ENCODE peak calls at places on chromosomes 16 and 17, in nine cellular contexts. One of them, this sample, is unnamed.

GRCh38 chr17:42322382-42323267 is 34.3 kb downstream of the STAT5A start:
- DNase-seq in transverse colon: peak
- DNase-seq in body of pancreas: peak
- DNase-seq in right atrium auricular region: peak
- DNase-seq in adrenal gland: peak
- DNase-seq in H9: peak
- DNase-seq in caudate nucleus: peak
- DNase-seq in thoracic aorta: peak
- DNase-seq in substantia nigra: peak
- DNase-seq in this sample: peak

GRCh38 chr16:78094998-78095397 is 4.5 kb upstream of the WWOX start:
- DNase-seq in transverse colon: no peak
- DNase-seq in body of pancreas: no peak
- DNase-seq in right atrium auricular region: no peak
- DNase-seq in adrenal gland: no peak
- DNase-seq in H9: no peak
- DNase-seq in caudate nucleus: no peak
- DNase-seq in thoracic aorta: no peak
- DNase-seq in substantia nigra: no peak
- DNase-seq in this sample: no peak

GRCh38 chr17:79041723-79042420 is 17.9 kb downstream of the C1QTNF1 start:
- DNase-seq in transverse colon: no peak
- DNase-seq in body of pancreas: no peak
- DNase-seq in right atrium auricular region: no peak
- DNase-seq in adrenal gland: no peak
- DNase-seq in H9: no peak
- DNase-seq in caudate nucleus: no peak
- DNase-seq in thoracic aorta: no peak
- DNase-seq in substantia nigra: no peak
- DNase-seq in this sample: no peak

GRCh38 chr17:40111221-40112128 is 10.3 kb upstream of the MSL1 start:
- DNase-seq in transverse colon: peak
- DNase-seq in body of pancreas: peak
- DNase-seq in right atrium auricular region: peak
- DNase-seq in adrenal gland: peak
- DNase-seq in H9: peak
- DNase-seq in caudate nucleus: peak
- DNase-seq in thoracic aorta: peak
- DNase-seq in substantia nigra: peak
- DNase-seq in this sample: peak

GRCh38 chr17:74833501-74834361 is 26.0 kb downstream of the GRIN2C start:
- DNase-seq in transverse colon: peak
- DNase-seq in body of pancreas: no peak
- DNase-seq in right atrium auricular region: no peak
- DNase-seq in adrenal gland: peak
- DNase-seq in H9: no peak
- DNase-seq in caudate nucleus: no peak
- DNase-seq in thoracic aorta: no peak
- DNase-seq in substantia nigra: no peak
- DNase-seq in this sample: peak

GRCh38 chr17:73474370-73474988 is 162.7 kb upstream of the CDC42EP4 start:
- DNase-seq in transverse colon: peak
- DNase-seq in body of pancreas: peak
- DNase-seq in right atrium auricular region: peak
- DNase-seq in adrenal gland: peak
- DNase-seq in H9: no peak
- DNase-seq in caudate nucleus: no peak
- DNase-seq in thoracic aorta: peak
- DNase-seq in substantia nigra: no peak
- DNase-seq in this sample: peak

GRCh38 chr17:29590979-29591736 is 1.7 kb upstream of the GIT1 start:
- DNase-seq in transverse colon: peak
- DNase-seq in body of pancreas: no peak
- DNase-seq in right atrium auricular region: no peak
- DNase-seq in adrenal gland: peak
- DNase-seq in H9: peak
- DNase-seq in caudate nucleus: peak
- DNase-seq in thoracic aorta: no peak
- DNase-seq in substantia nigra: no peak
- DNase-seq in this sample: peak

GRCh38 chr17:71922439-71922838 is 198.4 kb upstream of the SOX9 start:
- DNase-seq in transverse colon: no peak
- DNase-seq in body of pancreas: no peak
- DNase-seq in right atrium auricular region: no peak
- DNase-seq in adrenal gland: no peak
- DNase-seq in H9: no peak
- DNase-seq in caudate nucleus: no peak
- DNase-seq in thoracic aorta: no peak
- DNase-seq in substantia nigra: no peak
- DNase-seq in this sample: peak

GRCh38 chr16:55971447-55971846 is 96.3 kb upstream of the CES5A start:
- DNase-seq in transverse colon: no peak
- DNase-seq in body of pancreas: no peak
- DNase-seq in right atrium auricular region: no peak
- DNase-seq in adrenal gland: no peak
- DNase-seq in H9: no peak
- DNase-seq in caudate nucleus: no peak
- DNase-seq in thoracic aorta: no peak
- DNase-seq in substantia nigra: no peak
- DNase-seq in this sample: no peak

GRCh38 chr17:58189436-58190146 is 2.9 kb upstream of the EPX start:
- DNase-seq in transverse colon: no peak
- DNase-seq in body of pancreas: no peak
- DNase-seq in right atrium auricular region: no peak
- DNase-seq in adrenal gland: peak
- DNase-seq in H9: no peak
- DNase-seq in caudate nucleus: no peak
- DNase-seq in thoracic aorta: no peak
- DNase-seq in substantia nigra: no peak
- DNase-seq in this sample: peak

DNA sequence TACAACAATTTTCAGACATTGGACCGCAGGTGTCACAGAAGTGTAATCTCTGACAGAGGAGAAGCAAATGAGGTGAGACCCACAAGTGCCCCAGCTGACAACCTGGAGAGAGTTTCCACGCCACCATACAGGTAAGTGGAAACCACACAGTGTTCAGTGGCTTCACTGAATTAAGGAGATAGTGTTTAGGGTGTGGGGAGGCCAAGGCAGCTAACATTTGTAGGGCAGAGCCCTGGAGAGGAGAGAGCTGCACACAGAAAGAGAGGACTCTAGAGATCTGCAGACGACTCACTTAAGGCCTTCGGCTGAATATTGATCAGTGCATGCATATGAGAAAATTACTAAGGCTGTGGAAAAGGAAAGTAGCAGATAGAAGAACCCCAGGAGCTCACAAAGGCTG is 228.9 kb upstream of the TNRC6C start:
- DNase-seq in transverse colon: no peak
- DNase-seq in body of pancreas: no peak
- DNase-seq in right atrium auricular region: peak
- DNase-seq in adrenal gland: no peak
- DNase-seq in H9: peak
- DNase-seq in caudate nucleus: no peak
- DNase-seq in thoracic aorta: no peak
- DNase-seq in substantia nigra: no peak
- DNase-seq in this sample: no peak
- H3K27ac ChIP-seq in transverse colon: no peak
- H3K27ac ChIP-seq in body of pancreas: no peak
- H3K27ac ChIP-seq in right atrium auricular region: no peak
- H3K27ac ChIP-seq in adrenal gland: no peak
- H3K27ac ChIP-seq in H9: no peak
- H3K27ac ChIP-seq in caudate nucleus: no peak
- H3K27ac ChIP-seq in thoracic aorta: no peak
- H3K27ac ChIP-seq in substantia nigra: no peak
- H3K27ac ChIP-seq in this sample: no peak

GRCh38 chr16:3249451-3249850 is 7.0 kb downstream of the MEFV start:
- DNase-seq in transverse colon: no peak
- DNase-seq in body of pancreas: no peak
- DNase-seq in right atrium auricular region: no peak
- DNase-seq in adrenal gland: no peak
- DNase-seq in H9: no peak
- DNase-seq in caudate nucleus: no peak
- DNase-seq in thoracic aorta: no peak
- DNase-seq in substantia nigra: no peak
- DNase-seq in this sample: no peak

GRCh38 chr16:3248596-3248995 is 7.8 kb downstream of the MEFV start:
- DNase-seq in transverse colon: no peak
- DNase-seq in body of pancreas: no peak
- DNase-seq in right atrium auricular region: no peak
- DNase-seq in adrenal gland: no peak
- DNase-seq in H9: no peak
- DNase-seq in caudate nucleus: no peak
- DNase-seq in thoracic aorta: no peak
- DNase-seq in substantia nigra: no peak
- DNase-seq in this sample: no peak

GRCh38 chr16:3246876-3247275 is 9.6 kb downstream of the MEFV start:
- DNase-seq in transverse colon: no peak
- DNase-seq in body of pancreas: no peak
- DNase-seq in right atrium auricular region: no peak
- DNase-seq in adrenal gland: no peak
- DNase-seq in H9: no peak
- DNase-seq in caudate nucleus: no peak
- DNase-seq in thoracic aorta: no peak
- DNase-seq in substantia nigra: no peak
- DNase-seq in this sample: no peak

GRCh38 chr16:3246002-3246401 is 10.4 kb downstream of the MEFV start:
- DNase-seq in transverse colon: no peak
- DNase-seq in body of pancreas: no peak
- DNase-seq in right atrium auricular region: no peak
- DNase-seq in adrenal gland: no peak
- DNase-seq in H9: no peak
- DNase-seq in caudate nucleus: no peak
- DNase-seq in thoracic aorta: no peak
- DNase-seq in substantia nigra: no peak
- DNase-seq in this sample: no peak

DNA sequence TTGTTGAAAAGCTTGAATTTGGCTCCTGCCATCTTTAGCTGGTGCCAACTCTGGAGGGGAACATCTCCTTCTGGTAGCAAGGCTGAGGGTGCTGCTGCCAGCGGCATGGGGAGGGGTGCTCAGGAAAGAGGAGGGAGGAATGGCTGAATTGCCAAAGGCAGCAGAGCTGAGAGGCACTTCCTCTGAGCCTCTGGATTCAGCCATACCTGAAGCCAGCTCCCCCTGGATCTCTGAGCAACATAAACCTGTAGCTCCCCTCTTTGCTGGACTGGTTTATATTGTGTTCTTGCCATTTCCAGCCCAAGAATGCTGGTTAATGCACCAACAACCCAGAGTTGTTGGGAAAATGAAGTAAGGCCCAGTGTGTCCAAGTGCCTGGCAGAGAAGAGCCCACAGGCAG is 7.4 kb downstream of the MEFV start:
- DNase-seq in transverse colon: no peak
- DNase-seq in body of pancreas: no peak
- DNase-seq in right atrium auricular region: no peak
- DNase-seq in adrenal gland: no peak
- DNase-seq in H9: no peak
- DNase-seq in caudate nucleus: no peak
- DNase-seq in thoracic aorta: no peak
- DNase-seq in substantia nigra: no peak
- DNase-seq in this sample: no peak
- H3K27ac ChIP-seq in transverse colon: no peak
- H3K27ac ChIP-seq in body of pancreas: no peak
- H3K27ac ChIP-seq in right atrium auricular region: no peak
- H3K27ac ChIP-seq in adrenal gland: no peak
- H3K27ac ChIP-seq in H9: no peak
- H3K27ac ChIP-seq in caudate nucleus: no peak
- H3K27ac ChIP-seq in thoracic aorta: no peak
- H3K27ac ChIP-seq in substantia nigra: no peak
- H3K27ac ChIP-seq in this sample: no peak

GRCh38 chr16:17368951-17369350 is 101.8 kb downstream of the XYLT1 start:
- DNase-seq in transverse colon: no peak
- DNase-seq in body of pancreas: no peak
- DNase-seq in right atrium auricular region: no peak
- DNase-seq in adrenal gland: no peak
- DNase-seq in H9: no peak
- DNase-seq in caudate nucleus: no peak
- DNase-seq in thoracic aorta: no peak
- DNase-seq in substantia nigra: no peak
- DNase-seq in this sample: no peak

GRCh38 chr16:17371014-17371296 is 99.8 kb downstream of the XYLT1 start:
- DNase-seq in transverse colon: no peak
- DNase-seq in body of pancreas: no peak
- DNase-seq in right atrium auricular region: no peak
- DNase-seq in adrenal gland: no peak
- DNase-seq in H9: no peak
- DNase-seq in caudate nucleus: no peak
- DNase-seq in thoracic aorta: no peak
- DNase-seq in substantia nigra: no peak
- DNase-seq in this sample: no peak

GRCh38 chr16:17370233-17371013 is 100.3 kb downstream of the XYLT1 start:
- DNase-seq in transverse colon: no peak
- DNase-seq in body of pancreas: no peak
- DNase-seq in right atrium auricular region: no peak
- DNase-seq in adrenal gland: no peak
- DNase-seq in H9: no peak
- DNase-seq in caudate nucleus: no peak
- DNase-seq in thoracic aorta: no peak
- DNase-seq in substantia nigra: no peak
- DNase-seq in this sample: peak

GRCh38 chr16:17368511-17368910 is 102.2 kb downstream of the XYLT1 start:
- DNase-seq in transverse colon: no peak
- DNase-seq in body of pancreas: no peak
- DNase-seq in right atrium auricular region: no peak
- DNase-seq in adrenal gland: no peak
- DNase-seq in H9: no peak
- DNase-seq in caudate nucleus: no peak
- DNase-seq in thoracic aorta: no peak
- DNase-seq in substantia nigra: no peak
- DNase-seq in this sample: peak

DNA sequence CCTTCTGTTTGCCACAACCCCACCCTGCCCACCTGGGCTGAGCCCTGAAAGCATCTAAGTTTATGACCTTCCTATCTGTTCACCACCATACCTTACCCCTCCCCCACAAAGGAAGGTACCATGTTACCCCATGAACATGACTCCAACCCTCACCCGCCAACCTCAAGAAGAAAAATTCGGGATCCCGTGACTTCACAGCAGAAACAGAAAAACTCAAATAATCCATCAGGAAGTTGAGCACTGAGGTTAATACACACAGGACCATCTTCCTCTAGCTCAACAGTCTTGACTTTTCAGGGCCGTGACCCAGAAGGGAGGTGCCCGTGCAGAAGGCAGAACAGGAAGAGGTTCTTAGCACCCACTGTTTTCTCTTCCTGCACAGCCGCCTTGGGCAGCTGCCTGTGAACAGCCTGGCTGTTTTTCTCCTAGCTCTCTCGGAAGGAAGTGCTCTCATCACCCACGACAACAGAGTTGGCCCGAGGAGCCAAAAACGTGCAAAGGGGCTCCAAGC is 101.3 kb downstream of the XYLT1 start:
- DNase-seq in transverse colon: peak
- DNase-seq in body of pancreas: no peak
- DNase-seq in right atrium auricular region: no peak
- DNase-seq in adrenal gland: peak
- DNase-seq in H9: no peak
- DNase-seq in caudate nucleus: peak
- DNase-seq in thoracic aorta: no peak
- DNase-seq in substantia nigra: no peak
- DNase-seq in this sample: no peak
- H3K27ac ChIP-seq in transverse colon: peak
- H3K27ac ChIP-seq in body of pancreas: peak
- H3K27ac ChIP-seq in right atrium auricular region: peak
- H3K27ac ChIP-seq in adrenal gland: peak
- H3K27ac ChIP-seq in H9: no peak
- H3K27ac ChIP-seq in caudate nucleus: no peak
- H3K27ac ChIP-seq in thoracic aorta: peak
- H3K27ac ChIP-seq in substantia nigra: peak
- H3K27ac ChIP-seq in this sample: no peak

GRCh38 chr16:1126577-1126976 is 26.3 kb upstream of the CACNA1H start:
- DNase-seq in transverse colon: no peak
- DNase-seq in body of pancreas: no peak
- DNase-seq in right atrium auricular region: no peak
- DNase-seq in adrenal gland: no peak
- DNase-seq in H9: no peak
- DNase-seq in caudate nucleus: no peak
- DNase-seq in thoracic aorta: no peak
- DNase-seq in substantia nigra: no peak
- DNase-seq in this sample: no peak
- H3K27ac ChIP-seq in transverse colon: no peak
- H3K27ac ChIP-seq in body of pancreas: no peak
- H3K27ac ChIP-seq in right atrium auricular region: no peak
- H3K27ac ChIP-seq in adrenal gland: no peak
- H3K27ac ChIP-seq in H9: no peak
- H3K27ac ChIP-seq in caudate nucleus: no peak
- H3K27ac ChIP-seq in thoracic aorta: no peak
- H3K27ac ChIP-seq in substantia nigra: no peak
- H3K27ac ChIP-seq in this sample: no peak